ENCODE peak calls at places on chromosomes 1 and 21, in eight cellular contexts. U, R, L, T, Y, C, A and Z are unnamed samples.

GRCh38 chr1:198363752-198364151 is 176.7 kb downstream of the ATP6V1G3 start:
- DNase-seq in T (no peak), Y (no peak), L (no peak), A (no peak), R (no peak), U (no peak), C (no peak), Z (no peak)

GRCh38 chr21:34582506-34583150 is 32.3 kb downstream of the RCAN1 start:
- DNase-seq in A (peak), U (no peak), L (peak), T (no peak), R (no peak), Y (peak), C (no peak), Z (no peak)

GRCh38 chr1:91018006-91018405 is 3.8 kb downstream of the ZNF644 start:
- DNase-seq in C (no peak), A (no peak), R (no peak), L (no peak), T (no peak), Y (no peak), U (no peak), Z (no peak)

GRCh38 chr1:168607872-168608428 is 31.5 kb downstream of the XCL1 start:
- DNase-seq in T (no peak), Y (no peak), A (no peak), C (no peak), R (no peak), L (no peak), U (no peak), Z (no peak)

GRCh38 chr1:92484472-92485373 is 2.0 kb downstream of the GFI1 start:
- DNase-seq in R (peak), T (peak), Y (peak), L (peak), U (peak), A (peak), C (no peak), Z (peak)

GRCh38 chr1:178643871-178644270 is 81.2 kb upstream of the RALGPS2 start:
- DNase-seq in A (no peak), U (no peak), Y (no peak), L (no peak), C (no peak), R (no peak), T (no peak), Z (no peak)

GRCh38 chr1:32538887-32539583 is at the start of gene ZBTB8A:
- DNase-seq in T (peak), A (peak), C (no peak), U (peak), R (no peak), Y (peak), L (peak), Z (no peak)

GRCh38 chr21:29308456-29308783 is 9.7 kb downstream of the BACH1 start:
- DNase-seq in T (no peak), R (no peak), A (no peak), C (no peak), U (no peak), L (no peak), Y (no peak), Z (no peak)

GRCh38 chr21:43727571-43728466 is 8.9 kb downstream of the PDXK start:
- DNase-seq in Y (peak), R (no peak), L (no peak), C (no peak), A (no peak), U (peak), T (peak), Z (no peak)

GRCh38 chr1:205309741-205310140 is 11.8 kb downstream of the NUAK2 start:
- DNase-seq in Y (no peak), T (no peak), L (no peak), A (no peak), U (no peak), C (no peak), R (no peak), Z (no peak)

GRCh38 chr1:111672338-111672737 is 52.7 kb downstream of the RAP1A start:
- DNase-seq in C (no peak), Y (no peak), U (no peak), T (no peak), R (no peak), L (no peak), A (no peak), Z (no peak)

GRCh38 chr1:2001773-2002411 is 1.7 kb downstream of the CFAP74 start:
- DNase-seq in U (no peak), Y (no peak), C (no peak), T (peak), L (no peak), A (no peak), R (no peak), Z (no peak)

GRCh38 chr1:119361611-119362010 is 7.0 kb upstream of the HAO2 start:
- DNase-seq in Y (no peak), A (no peak), U (no peak), R (no peak), T (no peak), C (no peak), L (no peak), Z (no peak)

GRCh38 chr1:8055973-8056372 is 29.9 kb upstream of the ERRFI1 start:
- DNase-seq in U (no peak), R (no peak), L (no peak), T (no peak), A (no peak), C (no peak), Y (no peak), Z (no peak)

GRCh38 chr1:28163496-28164120 is 12.9 kb downstream of the PTAFR start:
- DNase-seq in C (no peak), U (no peak), A (no peak), T (no peak), R (no peak), Y (no peak), L (no peak), Z (no peak)

GRCh38 chr21:30831194-30831765 is 1.7 kb upstream of the KRTAP7-1 start:
- DNase-seq in Y (no peak), C (no peak), R (no peak), U (peak), A (no peak), L (no peak), T (no peak), Z (no peak)

GRCh38 chr1:932776-933602 is 9.3 kb downstream of the SAMD11 start:
- DNase-seq in R (no peak), L (no peak), A (no peak), C (no peak), Y (no peak), U (no peak), T (peak), Z (no peak)

GRCh38 chr1:211928993-211929637 is 98.6 kb upstream of the LPGAT1 start:
- DNase-seq in U (no peak), R (no peak), C (no peak), A (no peak), Y (no peak), T (peak), L (no peak), Z (no peak)

GRCh38 chr1:222418654-222419053 is 129.2 kb downstream of the HHIPL2 start:
- DNase-seq in L (no peak), A (no peak), T (no peak), R (no peak), Y (no peak), C (no peak), U (no peak), Z (no peak)

GRCh38 chr1:154816937-154817336 is 53.1 kb downstream of the KCNN3 start:
- DNase-seq in U (no peak), C (no peak), L (no peak), Y (no peak), T (no peak), A (no peak), R (no peak), Z (no peak)

GRCh38 chr1:154809436-154810413 is 60.4 kb downstream of the KCNN3 start:
- DNase-seq in R (no peak), L (peak), U (no peak), C (no peak), Y (no peak), T (no peak), A (no peak), Z (no peak)

GRCh38 chr1:154810571-154810970 is 59.5 kb downstream of the KCNN3 start:
- DNase-seq in R (no peak), C (no peak), U (no peak), L (no peak), T (no peak), Y (no peak), A (no peak), Z (no peak)

GRCh38 chr1:154812911-154813816 is 56.9 kb downstream of the KCNN3 start:
- DNase-seq in C (no peak), R (no peak), Y (peak), L (no peak), T (peak), A (peak), U (no peak), Z (no peak)

DNA sequence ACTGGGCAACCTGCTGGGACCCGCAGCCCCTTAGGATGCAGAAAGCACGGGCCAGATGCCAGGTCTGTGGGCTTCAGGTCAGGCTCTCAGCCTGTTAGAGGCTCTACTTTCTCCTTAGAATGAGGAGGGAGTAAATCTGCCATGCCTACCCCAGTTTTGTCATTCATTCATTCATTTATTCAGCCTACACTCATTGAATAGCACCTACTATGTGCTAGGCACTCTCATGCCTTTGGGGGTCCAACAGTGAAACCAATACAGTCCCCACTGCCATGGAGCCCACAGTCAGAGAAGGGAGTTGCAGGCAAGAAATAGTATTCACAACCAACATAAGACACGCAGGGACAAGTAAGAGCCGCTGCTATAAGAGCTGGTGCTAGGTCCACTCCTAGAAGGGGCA is 56.0 kb downstream of the KCNN3 start:
- DNase-seq in L (no peak), T (no peak), C (no peak), U (no peak), Y (no peak), R (no peak), A (no peak), Z (no peak)
- H3K27ac ChIP-seq in L (no peak), T (no peak), C (no peak), U (no peak), Y (no peak), R (no peak), A (peak), Z (no peak)

GRCh38 chr1:115140442-115141144 is 51.3 kb upstream of the TSPAN2 start:
- DNase-seq in R (no peak), U (no peak), A (no peak), C (no peak), T (no peak), L (no peak), Y (no peak), Z (no peak)

GRCh38 chr1:115141145-115141454 is 51.8 kb upstream of the TSPAN2 start:
- DNase-seq in L (no peak), T (no peak), A (no peak), C (no peak), U (no peak), R (no peak), Y (no peak), Z (no peak)

GRCh38 chr1:115145221-115145620 is 55.9 kb upstream of the TSPAN2 start:
- DNase-seq in R (no peak), C (no peak), U (no peak), L (no peak), Y (no peak), T (no peak), A (no peak), Z (no peak)

GRCh38 chr1:115144176-115144575 is 54.9 kb upstream of the TSPAN2 start:
- DNase-seq in R (no peak), Y (no peak), A (no peak), C (no peak), L (no peak), U (no peak), T (no peak), Z (no peak)

DNA sequence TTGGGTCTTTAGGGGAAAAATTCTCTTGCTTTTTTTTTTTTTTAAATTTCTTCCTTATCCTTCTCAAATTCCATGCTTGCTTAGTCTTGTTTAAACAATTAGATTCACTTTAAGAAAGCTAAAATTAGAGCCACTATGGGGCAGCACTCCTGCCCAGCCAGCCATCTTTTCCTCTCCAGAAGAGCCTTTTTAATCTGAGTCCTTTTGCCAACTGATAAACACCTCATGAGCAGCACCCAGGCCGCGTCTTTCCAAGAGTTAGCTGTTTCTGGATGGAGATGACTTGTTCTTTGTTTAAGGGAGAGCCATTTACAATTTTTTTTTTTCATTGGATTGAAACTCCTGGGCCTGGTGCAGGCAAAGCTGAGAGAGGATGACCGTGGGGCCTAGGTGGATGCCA is 53.3 kb upstream of the TSPAN2 start:
- DNase-seq in Y (peak), U (no peak), L (no peak), T (no peak), C (no peak), A (peak), R (no peak), Z (no peak)
- TF ChIP-seq CTCF in Y (peak), U (no peak), L (no peak), T (no peak), C (no peak), A (no peak), R (no peak), Z (no peak)

GRCh38 chr1:40948741-40949528 is 30.6 kb upstream of the CTPS1 start:
- DNase-seq in R (peak), U (peak), C (no peak), T (peak), Y (no peak), L (peak), A (no peak), Z (peak)
- H3K27ac ChIP-seq in R (no peak), U (peak), C (no peak), T (no peak), Y (no peak), L (peak), A (no peak), Z (no peak)

DNA sequence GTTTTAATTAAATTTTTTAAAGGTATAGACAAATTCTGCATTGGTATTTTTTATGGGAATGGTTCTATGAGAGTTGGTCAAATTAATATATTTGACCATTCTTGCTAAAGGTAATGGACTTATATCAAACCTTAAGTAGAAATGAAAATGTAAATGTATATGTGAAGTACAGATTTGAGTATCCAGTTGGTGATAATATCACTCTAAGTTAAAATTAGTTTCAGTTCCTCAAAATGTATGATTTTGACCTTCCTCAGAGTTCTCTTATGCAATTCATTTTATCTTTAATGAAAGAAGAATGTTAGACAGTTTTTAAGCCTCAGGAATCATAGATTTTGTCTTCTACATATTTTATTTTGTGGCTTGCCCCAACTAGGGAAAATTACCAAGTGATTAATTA is 1291.5 kb upstream of the B3GALT2 start:
- DNase-seq in U (no peak), C (no peak), L (no peak), T (no peak), A (no peak), Y (no peak), R (no peak), Z (no peak)
- TF ChIP-seq CTCF in U (no peak), C (no peak), L (no peak), T (no peak), A (no peak), Y (no peak), R (no peak), Z (no peak)

GRCh38 chr1:11028018-11028417 is 15.6 kb downstream of the TARDBP start:
- DNase-seq in A (no peak), T (no peak), Y (no peak), L (no peak), R (no peak), C (no peak), U (no peak), Z (no peak)
- H3K27ac ChIP-seq in A (no peak), T (no peak), Y (no peak), L (no peak), R (no peak), C (no peak), U (no peak), Z (no peak)